ENCODE peak calls at places on chromosome 19, in ten cellular contexts. One of them, this sample, is unnamed.
A peak's percentile ranks its signal among the peaks of the same experiment; 100 is the strongest.

GRCh38 chr19:23758187-23759074 is at the start of gene ZNF681:
- DNase-seq in cardiac fibroblast: peak; percentile 93
- DNase-seq in cardiac muscle cell: peak; percentile 94
- DNase-seq in neural progenitor cell: peak; percentile 93
- DNase-seq in NCI-H2029: peak; percentile 96
- DNase-seq in NT2/D1: peak; percentile 92
- DNase-seq in activated CD4-positive, CD25-positive, alpha-beta regulatory T cell: peak; percentile 70
- DNase-seq in aorta: peak; percentile 93
- DNase-seq in uterus: peak; percentile 89
- DNase-seq in upper lobe of right lung: peak; percentile 89
- DNase-seq in this sample: peak; percentile 79

GRCh38 chr19:21484631-21485030 is 20.8 kb upstream of the ZNF429 start:
- DNase-seq in cardiac fibroblast: no peak
- DNase-seq in cardiac muscle cell: no peak
- DNase-seq in neural progenitor cell: no peak
- DNase-seq in NCI-H2029: no peak
- DNase-seq in NT2/D1: no peak
- DNase-seq in activated CD4-positive, CD25-positive, alpha-beta regulatory T cell: no peak
- DNase-seq in aorta: no peak
- DNase-seq in uterus: no peak
- DNase-seq in upper lobe of right lung: no peak
- DNase-seq in this sample: no peak

GRCh38 chr19:38542040-38542439 is 75.7 kb downstream of the MAP4K1 start:
- DNase-seq in cardiac fibroblast: no peak
- DNase-seq in cardiac muscle cell: no peak
- DNase-seq in neural progenitor cell: no peak
- DNase-seq in NCI-H2029: no peak
- DNase-seq in NT2/D1: no peak
- DNase-seq in activated CD4-positive, CD25-positive, alpha-beta regulatory T cell: no peak
- DNase-seq in aorta: no peak
- DNase-seq in uterus: no peak
- DNase-seq in upper lobe of right lung: no peak
- DNase-seq in this sample: no peak

GRCh38 chr19:38736413-38737280 is 7.6 kb downstream of the CAPN12 start:
- DNase-seq in cardiac fibroblast: no peak
- DNase-seq in cardiac muscle cell: peak; percentile 48
- DNase-seq in neural progenitor cell: peak; percentile 84
- DNase-seq in NCI-H2029: peak; percentile 71
- DNase-seq in NT2/D1: peak; percentile 38
- DNase-seq in activated CD4-positive, CD25-positive, alpha-beta regulatory T cell: peak; percentile 34
- DNase-seq in aorta: peak; percentile 88
- DNase-seq in uterus: peak; percentile 61
- DNase-seq in upper lobe of right lung: peak; percentile 91
- DNase-seq in this sample: peak; percentile 52

GRCh38 chr19:8161135-8161646 is 11.8 kb upstream of the FBN3 start:
- DNase-seq in cardiac fibroblast: peak; percentile 15
- DNase-seq in cardiac muscle cell: peak; percentile 13
- DNase-seq in neural progenitor cell: peak; percentile 17
- DNase-seq in NCI-H2029: peak; percentile 93
- DNase-seq in NT2/D1: no peak
- DNase-seq in activated CD4-positive, CD25-positive, alpha-beta regulatory T cell: no peak
- DNase-seq in aorta: no peak
- DNase-seq in uterus: no peak
- DNase-seq in upper lobe of right lung: no peak
- DNase-seq in this sample: no peak

GRCh38 chr19:56176881-56177280 is 1.1 kb downstream of the GALP start:
- DNase-seq in cardiac fibroblast: no peak
- DNase-seq in cardiac muscle cell: no peak
- DNase-seq in neural progenitor cell: no peak
- DNase-seq in NCI-H2029: no peak
- DNase-seq in NT2/D1: no peak
- DNase-seq in activated CD4-positive, CD25-positive, alpha-beta regulatory T cell: no peak
- DNase-seq in aorta: peak; percentile 67
- DNase-seq in uterus: no peak
- DNase-seq in upper lobe of right lung: no peak
- DNase-seq in this sample: no peak

GRCh38 chr19:38287604-38288003 is 16.4 kb upstream of the C19orf33 start:
- DNase-seq in cardiac fibroblast: no peak
- DNase-seq in cardiac muscle cell: no peak
- DNase-seq in neural progenitor cell: peak; percentile 53
- DNase-seq in NCI-H2029: no peak
- DNase-seq in NT2/D1: no peak
- DNase-seq in activated CD4-positive, CD25-positive, alpha-beta regulatory T cell: no peak
- DNase-seq in aorta: no peak
- DNase-seq in uterus: no peak
- DNase-seq in upper lobe of right lung: no peak
- DNase-seq in this sample: no peak

GRCh38 chr19:42246143-42246868 is 3.9 kb upstream of the GSK3A start:
- DNase-seq in cardiac fibroblast: peak; percentile 86
- DNase-seq in cardiac muscle cell: peak; percentile 83
- DNase-seq in neural progenitor cell: peak; percentile 80
- DNase-seq in NCI-H2029: no peak
- DNase-seq in NT2/D1: no peak
- DNase-seq in activated CD4-positive, CD25-positive, alpha-beta regulatory T cell: no peak
- DNase-seq in aorta: peak; percentile 92
- DNase-seq in uterus: peak; percentile 85
- DNase-seq in upper lobe of right lung: peak; percentile 76
- DNase-seq in this sample: peak; percentile 64

GRCh38 chr19:33809960-33810359 is 13.3 kb downstream of the KCTD15 start:
- DNase-seq in cardiac fibroblast: peak; percentile 79
- DNase-seq in cardiac muscle cell: peak; percentile 14
- DNase-seq in neural progenitor cell: no peak
- DNase-seq in NCI-H2029: no peak
- DNase-seq in NT2/D1: no peak
- DNase-seq in activated CD4-positive, CD25-positive, alpha-beta regulatory T cell: no peak
- DNase-seq in aorta: peak; percentile 68
- DNase-seq in uterus: no peak
- DNase-seq in upper lobe of right lung: peak; percentile 50
- DNase-seq in this sample: no peak

GRCh38 chr19:45692187-45693111 is at the start of gene QPCTL:
- DNase-seq in cardiac fibroblast: peak; percentile 100
- DNase-seq in cardiac muscle cell: peak; percentile 100
- DNase-seq in neural progenitor cell: peak; percentile 99
- DNase-seq in NCI-H2029: peak; percentile 100
- DNase-seq in NT2/D1: peak; percentile 95
- DNase-seq in activated CD4-positive, CD25-positive, alpha-beta regulatory T cell: peak; percentile 99
- DNase-seq in aorta: peak; percentile 98
- DNase-seq in uterus: peak; percentile 97
- DNase-seq in upper lobe of right lung: peak; percentile 98
- DNase-seq in this sample: peak; percentile 99

GRCh38 chr19:23521471-23521870 is 126.2 kb upstream of the ZNF91 start:
- DNase-seq in cardiac fibroblast: no peak
- DNase-seq in cardiac muscle cell: no peak
- DNase-seq in neural progenitor cell: no peak
- DNase-seq in NCI-H2029: no peak
- DNase-seq in NT2/D1: no peak
- DNase-seq in activated CD4-positive, CD25-positive, alpha-beta regulatory T cell: no peak
- DNase-seq in aorta: no peak
- DNase-seq in uterus: no peak
- DNase-seq in upper lobe of right lung: no peak
- DNase-seq in this sample: no peak

GRCh38 chr19:49361438-49362047 is 673 bp downstream of the TEAD2 start:
- DNase-seq in cardiac fibroblast: peak; percentile 70
- DNase-seq in cardiac muscle cell: peak; percentile 91
- DNase-seq in neural progenitor cell: peak; percentile 90
- DNase-seq in NCI-H2029: no peak
- DNase-seq in NT2/D1: no peak
- DNase-seq in activated CD4-positive, CD25-positive, alpha-beta regulatory T cell: no peak
- DNase-seq in aorta: peak; percentile 95
- DNase-seq in uterus: peak; percentile 91
- DNase-seq in upper lobe of right lung: peak; percentile 88
- DNase-seq in this sample: peak; percentile 38

GRCh38 chr19:5567971-5568407 is 236 bp upstream of the TINCR start:
- DNase-seq in cardiac fibroblast: no peak
- DNase-seq in cardiac muscle cell: no peak
- DNase-seq in neural progenitor cell: no peak
- DNase-seq in NCI-H2029: no peak
- DNase-seq in NT2/D1: no peak
- DNase-seq in activated CD4-positive, CD25-positive, alpha-beta regulatory T cell: no peak
- DNase-seq in aorta: no peak
- DNase-seq in uterus: no peak
- DNase-seq in upper lobe of right lung: no peak
- DNase-seq in this sample: no peak

GRCh38 chr19:47446534-47447469 is 24.9 kb downstream of the SLC8A2 start:
- DNase-seq in cardiac fibroblast: peak; percentile 18
- DNase-seq in cardiac muscle cell: peak; percentile 27
- DNase-seq in neural progenitor cell: peak; percentile 79
- DNase-seq in NCI-H2029: peak; percentile 45
- DNase-seq in NT2/D1: peak; percentile 61
- DNase-seq in activated CD4-positive, CD25-positive, alpha-beta regulatory T cell: no peak
- DNase-seq in aorta: no peak
- DNase-seq in uterus: peak; percentile 46
- DNase-seq in upper lobe of right lung: peak; percentile 81
- DNase-seq in this sample: peak; percentile 55

GRCh38 chr19:9406798-9407352 is 28.5 kb downstream of the ZNF266 start:
- DNase-seq in cardiac fibroblast: peak; percentile 94
- DNase-seq in cardiac muscle cell: peak; percentile 92
- DNase-seq in neural progenitor cell: no peak
- DNase-seq in NCI-H2029: no peak
- DNase-seq in NT2/D1: peak; percentile 96
- DNase-seq in activated CD4-positive, CD25-positive, alpha-beta regulatory T cell: no peak
- DNase-seq in aorta: peak; percentile 90
- DNase-seq in uterus: peak; percentile 57
- DNase-seq in upper lobe of right lung: peak; percentile 74
- DNase-seq in this sample: peak; percentile 69

GRCh38 chr19:7004313-7004931 is 16.8 kb downstream of the MBD3L2B start:
- DNase-seq in cardiac fibroblast: no peak
- DNase-seq in cardiac muscle cell: peak; percentile 57
- DNase-seq in neural progenitor cell: peak; percentile 38
- DNase-seq in NCI-H2029: no peak
- DNase-seq in NT2/D1: peak; percentile 8
- DNase-seq in activated CD4-positive, CD25-positive, alpha-beta regulatory T cell: no peak
- DNase-seq in aorta: no peak
- DNase-seq in uterus: no peak
- DNase-seq in upper lobe of right lung: no peak
- DNase-seq in this sample: peak; percentile 19

GRCh38 chr19:44847144-44848035 is 1.3 kb downstream of the NECTIN2 start:
- DNase-seq in cardiac fibroblast: peak; percentile 27
- DNase-seq in cardiac muscle cell: peak; percentile 71
- DNase-seq in neural progenitor cell: peak; percentile 75
- DNase-seq in NCI-H2029: no peak
- DNase-seq in NT2/D1: no peak
- DNase-seq in activated CD4-positive, CD25-positive, alpha-beta regulatory T cell: no peak
- DNase-seq in aorta: peak; percentile 90
- DNase-seq in uterus: peak; percentile 77
- DNase-seq in upper lobe of right lung: peak; percentile 89
- DNase-seq in this sample: peak; percentile 55

GRCh38 chr19:3176715-3177501 is 1.7 kb upstream of the S1PR4 start:
- DNase-seq in cardiac fibroblast: peak; percentile 72
- DNase-seq in cardiac muscle cell: no peak
- DNase-seq in neural progenitor cell: no peak
- DNase-seq in NCI-H2029: no peak
- DNase-seq in NT2/D1: no peak
- DNase-seq in activated CD4-positive, CD25-positive, alpha-beta regulatory T cell: peak; percentile 39
- DNase-seq in aorta: peak; percentile 62
- DNase-seq in uterus: no peak
- DNase-seq in upper lobe of right lung: peak; percentile 87
- DNase-seq in this sample: peak; percentile 92

GRCh38 chr19:28960986-28961705 is 251.8 kb downstream of the UQCRFS1 start:
- DNase-seq in cardiac fibroblast: peak; percentile 92
- DNase-seq in cardiac muscle cell: peak; percentile 48
- DNase-seq in neural progenitor cell: no peak
- DNase-seq in NCI-H2029: no peak
- DNase-seq in NT2/D1: no peak
- DNase-seq in activated CD4-positive, CD25-positive, alpha-beta regulatory T cell: no peak
- DNase-seq in aorta: no peak
- DNase-seq in uterus: no peak
- DNase-seq in upper lobe of right lung: no peak
- DNase-seq in this sample: no peak

GRCh38 chr19:47006496-47006895 is 13.1 kb upstream of the NPAS1 start:
- DNase-seq in cardiac fibroblast: no peak
- DNase-seq in cardiac muscle cell: no peak
- DNase-seq in neural progenitor cell: no peak
- DNase-seq in NCI-H2029: no peak
- DNase-seq in NT2/D1: no peak
- DNase-seq in activated CD4-positive, CD25-positive, alpha-beta regulatory T cell: no peak
- DNase-seq in aorta: no peak
- DNase-seq in uterus: no peak
- DNase-seq in upper lobe of right lung: no peak
- DNase-seq in this sample: no peak

GRCh38 chr19:10230904-10231623 is at the start of gene S1PR2:
- DNase-seq in cardiac fibroblast: peak; percentile 78
- DNase-seq in cardiac muscle cell: peak; percentile 90
- DNase-seq in neural progenitor cell: peak; percentile 93
- DNase-seq in NCI-H2029: peak; percentile 74
- DNase-seq in NT2/D1: no peak
- DNase-seq in activated CD4-positive, CD25-positive, alpha-beta regulatory T cell: peak; percentile 49
- DNase-seq in aorta: peak; percentile 93
- DNase-seq in uterus: peak; percentile 80
- DNase-seq in upper lobe of right lung: peak; percentile 91
- DNase-seq in this sample: no peak

GRCh38 chr19:13398780-13399726 is 107.2 kb downstream of the CACNA1A start:
- DNase-seq in cardiac fibroblast: peak; percentile 97
- DNase-seq in cardiac muscle cell: peak; percentile 96
- DNase-seq in neural progenitor cell: no peak
- DNase-seq in NCI-H2029: peak; percentile 40
- DNase-seq in NT2/D1: no peak
- DNase-seq in activated CD4-positive, CD25-positive, alpha-beta regulatory T cell: no peak
- DNase-seq in aorta: no peak
- DNase-seq in uterus: no peak
- DNase-seq in upper lobe of right lung: no peak
- DNase-seq in this sample: peak; percentile 93

GRCh38 chr19:435707-436412 is 25.0 kb downstream of the SHC2 start:
- DNase-seq in cardiac fibroblast: no peak
- DNase-seq in cardiac muscle cell: no peak
- DNase-seq in neural progenitor cell: no peak
- DNase-seq in NCI-H2029: no peak
- DNase-seq in NT2/D1: no peak
- DNase-seq in activated CD4-positive, CD25-positive, alpha-beta regulatory T cell: no peak
- DNase-seq in aorta: no peak
- DNase-seq in uterus: no peak
- DNase-seq in upper lobe of right lung: no peak
- DNase-seq in this sample: no peak

GRCh38 chr19:45781282-45782161 is 768 bp downstream of the DMPK start:
- DNase-seq in cardiac fibroblast: no peak
- DNase-seq in cardiac muscle cell: no peak
- DNase-seq in neural progenitor cell: no peak
- DNase-seq in NCI-H2029: peak; percentile 81
- DNase-seq in NT2/D1: no peak
- DNase-seq in activated CD4-positive, CD25-positive, alpha-beta regulatory T cell: no peak
- DNase-seq in aorta: peak; percentile 82
- DNase-seq in uterus: peak; percentile 43
- DNase-seq in upper lobe of right lung: no peak
- DNase-seq in this sample: peak; percentile 41

GRCh38 chr19:51799311-51799997 is 4.5 kb downstream of the FPR3 start:
- DNase-seq in cardiac fibroblast: peak; percentile 98
- DNase-seq in cardiac muscle cell: peak; percentile 100
- DNase-seq in neural progenitor cell: no peak
- DNase-seq in NCI-H2029: no peak
- DNase-seq in NT2/D1: no peak
- DNase-seq in activated CD4-positive, CD25-positive, alpha-beta regulatory T cell: no peak
- DNase-seq in aorta: peak; percentile 88
- DNase-seq in uterus: peak; percentile 78
- DNase-seq in upper lobe of right lung: peak; percentile 76
- DNase-seq in this sample: peak; percentile 76

GRCh38 chr19:3397266-3398022 is 31.1 kb downstream of the NFIC start:
- DNase-seq in cardiac fibroblast: no peak
- DNase-seq in cardiac muscle cell: peak; percentile 33
- DNase-seq in neural progenitor cell: peak; percentile 30
- DNase-seq in NCI-H2029: no peak
- DNase-seq in NT2/D1: peak; percentile 27
- DNase-seq in activated CD4-positive, CD25-positive, alpha-beta regulatory T cell: no peak
- DNase-seq in aorta: no peak
- DNase-seq in uterus: no peak
- DNase-seq in upper lobe of right lung: peak; percentile 87
- DNase-seq in this sample: no peak

GRCh38 chr19:58544591-58545285 is 874 bp downstream of the TRIM28 start:
- DNase-seq in cardiac fibroblast: peak; percentile 47
- DNase-seq in cardiac muscle cell: peak; percentile 66
- DNase-seq in neural progenitor cell: peak; percentile 90
- DNase-seq in NCI-H2029: no peak
- DNase-seq in NT2/D1: no peak
- DNase-seq in activated CD4-positive, CD25-positive, alpha-beta regulatory T cell: no peak
- DNase-seq in aorta: no peak
- DNase-seq in uterus: peak; percentile 36
- DNase-seq in upper lobe of right lung: peak; percentile 74
- DNase-seq in this sample: no peak

This sample was measured in bronchial epithelial cell.